ENCODE peak calls at places on chromosomes 2 and 18, in seven cellular contexts. B, L, C, T, P, J and K are unnamed samples.

GRCh38 chr18:66439670-66440069 is 164.2 kb downstream of the CDH19 start:
- DNase-seq in B (no peak), L (no peak), C (no peak), T (peak), P (no peak), J (no peak), K (no peak)

GRCh38 chr2:240462073-240462703 is 26.7 kb downstream of the GPC1 start:
- DNase-seq in B (no peak), L (no peak), C (no peak), T (peak), P (no peak), J (peak), K (no peak)

GRCh38 chr2:223123859-223124610 is 72.0 kb downstream of the KCNE4 start:
- DNase-seq in B (no peak), L (no peak), C (no peak), T (no peak), P (no peak), J (no peak), K (no peak)

GRCh38 chr18:64803471-64803870 is 654.6 kb upstream of the LINC00305 start:
- DNase-seq in B (no peak), L (no peak), C (no peak), T (no peak), P (no peak), J (no peak), K (no peak)

GRCh38 chr2:56130463-56131070 is 53.2 kb upstream of the CCDC85A start:
- DNase-seq in B (peak), L (no peak), C (peak), T (peak), P (peak), J (no peak), K (peak)

GRCh38 chr2:98389248-98389605 is 43.0 kb downstream of the CNGA3 start:
- DNase-seq in B (no peak), L (no peak), C (peak), T (no peak), P (no peak), J (no peak), K (no peak)

GRCh38 chr2:71746946-71747501 is 293.7 kb downstream of the DYSF start:
- DNase-seq in B (no peak), L (no peak), C (peak), T (peak), P (peak), J (peak), K (peak)

GRCh38 chr2:120494446-120494845 is 148.5 kb downstream of the INHBB start:
- DNase-seq in B (no peak), L (no peak), C (no peak), T (no peak), P (no peak), J (no peak), K (peak)

GRCh38 chr2:190499976-190500588 is 34.4 kb downstream of the NEMP2 start:
- DNase-seq in B (no peak), L (no peak), C (no peak), T (no peak), P (no peak), J (no peak), K (no peak)

GRCh38 chr2:62415518-62415917 is 90.5 kb downstream of the TMEM17 start:
- DNase-seq in B (no peak), L (no peak), C (no peak), T (no peak), P (no peak), J (no peak), K (no peak)

GRCh38 chr2:145184741-145185671 is 665.1 kb upstream of the ZEB2 start:
- DNase-seq in B (no peak), L (no peak), C (peak), T (no peak), P (no peak), J (no peak), K (no peak)

GRCh38 chr18:9782073-9782857 is 74.2 kb downstream of the RAB31 start:
- DNase-seq in B (peak), L (no peak), C (no peak), T (no peak), P (no peak), J (peak), K (peak)

GRCh38 chr18:45891806-45892205 is 66.3 kb downstream of the SIGLEC15 start:
- DNase-seq in B (no peak), L (no peak), C (no peak), T (no peak), P (no peak), J (no peak), K (no peak)

GRCh38 chr2:179454443-179455218 is 190.0 kb upstream of the SESTD1 start:
- DNase-seq in B (peak), L (no peak), C (no peak), T (no peak), P (no peak), J (no peak), K (peak)

GRCh38 chr2:187502467-187502866 is 51.8 kb downstream of the TFPI start:
- DNase-seq in B (no peak), L (no peak), C (no peak), T (no peak), P (no peak), J (no peak), K (no peak)

GRCh38 chr2:85577386-85578242 is at the start of gene VAMP8:
- DNase-seq in B (no peak), L (peak), C (peak), T (peak), P (peak), J (peak), K (no peak)

GRCh38 chr2:7661532-7661931 is 744.3 kb downstream of the RNF144A start:
- DNase-seq in B (no peak), L (no peak), C (no peak), T (no peak), P (no peak), J (no peak), K (no peak)

GRCh38 chr18:29154758-29155725 is 978.1 kb upstream of the CDH2 start:
- DNase-seq in B (peak), L (no peak), C (no peak), T (peak), P (no peak), J (no peak), K (peak)

GRCh38 chr2:88199912-88200682 is 30.0 kb downstream of the THNSL2 start:
- DNase-seq in B (no peak), L (no peak), C (peak), T (peak), P (no peak), J (peak), K (peak)

GRCh38 chr2:105329197-105329554 is 359 bp downstream of the TGFBRAP1 start:
- DNase-seq in B (no peak), L (no peak), C (no peak), T (no peak), P (no peak), J (no peak), K (no peak)

GRCh38 chr18:64287926-64288325 is 139.0 kb upstream of the LINC00305 start:
- DNase-seq in B (no peak), L (no peak), C (no peak), T (no peak), P (no peak), J (no peak), K (peak)

GRCh38 chr18:10143601-10144000 is 229.8 kb downstream of the VAPA start:
- DNase-seq in B (no peak), L (no peak), C (no peak), T (no peak), P (no peak), J (no peak), K (no peak)

GRCh38 chr2:236879416-236879963 is 206.2 kb upstream of the COPS8 start:
- DNase-seq in B (no peak), L (no peak), C (no peak), T (no peak), P (no peak), J (no peak), K (no peak)
- H3K4me3 ChIP-seq in B (no peak), L (no peak), C (no peak), T (no peak), P (no peak), J (no peak), K (no peak)

DNA sequence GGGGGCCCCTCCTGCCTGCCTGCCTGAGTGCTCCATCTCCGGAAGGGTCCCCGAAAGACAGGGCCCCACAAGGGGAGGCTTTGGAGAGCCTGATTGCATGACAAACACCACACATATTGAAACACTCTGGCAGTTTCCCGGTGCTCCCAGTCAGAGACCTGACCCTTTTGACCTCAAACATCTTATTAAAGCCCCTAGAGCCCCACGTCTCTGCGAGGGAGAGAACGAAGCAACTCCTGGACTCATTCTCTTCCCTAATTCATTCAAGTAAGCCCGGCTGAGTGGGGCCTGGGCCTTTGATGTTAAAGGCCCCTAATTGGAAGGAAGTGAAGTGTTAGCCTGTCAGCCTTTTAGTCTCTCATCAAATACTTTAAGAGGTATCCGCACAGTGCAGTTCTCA is 335.6 kb downstream of the CYRIA start:
- DNase-seq in B (no peak), L (no peak), C (peak), T (no peak), P (no peak), J (no peak), K (no peak)
- H3K4me3 ChIP-seq in B (no peak), L (no peak), C (no peak), T (no peak), P (no peak), J (no peak), K (no peak)

GRCh38 chr18:62324355-62324828 is 718 bp upstream of the TNFRSF11A start:
- DNase-seq in B (no peak), L (no peak), C (no peak), T (no peak), P (no peak), J (no peak), K (no peak)
- H3K4me3 ChIP-seq in B (no peak), L (no peak), C (peak), T (no peak), P (no peak), J (peak), K (no peak)

GRCh38 chr2:127811922-127812321 is 951 bp upstream of the WDR33 start:
- DNase-seq in B (no peak), L (no peak), C (no peak), T (no peak), P (no peak), J (no peak), K (no peak)
- H3K4me3 ChIP-seq in B (no peak), L (peak), C (no peak), T (no peak), P (peak), J (peak), K (peak)

GRCh38 chr2:9964334-9964980 is 13.0 kb downstream of the GRHL1 start:
- DNase-seq in B (no peak), L (no peak), C (no peak), T (no peak), P (no peak), J (no peak), K (no peak)

GRCh38 chr2:9967053-9967775 is 15.7 kb downstream of the GRHL1 start:
- DNase-seq in B (no peak), L (no peak), C (no peak), T (no peak), P (peak), J (no peak), K (no peak)

GRCh38 chr2:9966491-9967022 is 15.1 kb downstream of the GRHL1 start:
- DNase-seq in B (no peak), L (no peak), C (no peak), T (no peak), P (no peak), J (no peak), K (no peak)

GRCh38 chr2:9968940-9969497 is 17.5 kb downstream of the GRHL1 start:
- DNase-seq in B (no peak), L (no peak), C (no peak), T (no peak), P (no peak), J (no peak), K (no peak)

GRCh38 chr2:9965119-9965822 is 13.8 kb downstream of the GRHL1 start:
- DNase-seq in B (no peak), L (no peak), C (no peak), T (no peak), P (no peak), J (no peak), K (no peak)
- H3K4me3 ChIP-seq in B (no peak), L (no peak), C (no peak), T (no peak), P (no peak), J (no peak), K (no peak)

GRCh38 chr2:130756041-130756720 is 841 bp downstream of the AMER3 start:
- DNase-seq in B (no peak), L (no peak), C (peak), T (no peak), P (peak), J (no peak), K (no peak)

GRCh38 chr2:130749641-130750040 is 5.7 kb upstream of the AMER3 start:
- DNase-seq in B (no peak), L (no peak), C (no peak), T (no peak), P (no peak), J (no peak), K (no peak)

GRCh38 chr2:130755234-130756040 is at the start of gene AMER3:
- DNase-seq in B (no peak), L (no peak), C (peak), T (peak), P (no peak), J (no peak), K (no peak)

GRCh38 chr2:130756721-130757195 is 1.4 kb downstream of the AMER3 start:
- DNase-seq in B (no peak), L (no peak), C (no peak), T (no peak), P (no peak), J (no peak), K (no peak)

GRCh38 chr2:130754811-130755210 is 529 bp upstream of the AMER3 start:
- DNase-seq in B (no peak), L (no peak), C (peak), T (no peak), P (no peak), J (no peak), K (no peak)
- H3K4me3 ChIP-seq in B (no peak), L (no peak), C (peak), T (no peak), P (no peak), J (no peak), K (no peak)

GRCh38 chr18:12338382-12338781 is 30.3 kb downstream of the TUBB6 start:
- DNase-seq in B (no peak), L (no peak), C (no peak), T (no peak), P (no peak), J (no peak), K (no peak)

GRCh38 chr18:12334280-12335262 is 26.5 kb downstream of the TUBB6 start:
- DNase-seq in B (no peak), L (no peak), C (no peak), T (no peak), P (no peak), J (no peak), K (no peak)

GRCh38 chr18:12335503-12335902 is 27.5 kb downstream of the TUBB6 start:
- DNase-seq in B (no peak), L (no peak), C (no peak), T (no peak), P (no peak), J (no peak), K (no peak)

GRCh38 chr18:12336251-12336650 is 28.2 kb downstream of the TUBB6 start:
- DNase-seq in B (no peak), L (no peak), C (peak), T (no peak), P (no peak), J (no peak), K (no peak)

DNA sequence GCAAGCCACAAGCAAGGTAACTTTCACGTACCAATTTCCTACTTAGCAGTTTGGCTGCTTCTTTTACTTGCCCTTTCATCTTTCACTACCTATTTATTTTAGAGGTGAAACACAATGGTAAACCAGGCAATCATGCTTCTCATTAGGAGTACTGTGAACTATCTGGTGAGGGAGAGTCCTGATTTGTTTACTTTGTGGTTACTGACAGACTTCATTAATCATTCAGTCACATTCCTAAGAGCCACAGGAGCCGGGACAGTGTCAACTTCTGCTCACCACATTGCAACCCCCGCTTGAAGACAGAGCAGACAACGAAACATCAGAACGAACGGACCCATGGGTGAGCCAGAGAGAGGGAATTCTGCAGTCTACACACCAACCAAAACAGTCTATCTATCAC is 28.8 kb downstream of the TUBB6 start:
- DNase-seq in B (peak), L (no peak), C (no peak), T (no peak), P (no peak), J (no peak), K (no peak)
- H3K4me3 ChIP-seq in B (no peak), L (no peak), C (no peak), T (no peak), P (no peak), J (no peak), K (no peak)